ENCODE peak calls at places on chromosomes 2 and 18, in six cellular contexts. One of them, this sample, is unnamed.
A peak's percentile ranks its signal among the peaks of the same experiment; 100 is the strongest.

GRCh38 chr2:234240917-234241316 is 190.4 kb downstream of the SPP2 start:
- DNase-seq in GM13976: no peak
- DNase-seq in ACHN: peak; percentile 61
- DNase-seq in iPS-NIHi11: no peak
- DNase-seq in NAMALWA: no peak
- DNase-seq in epithelial cell of esophagus: peak; percentile 73
- DNase-seq in this sample: no peak

GRCh38 chr18:79452190-79452990 is 56.7 kb downstream of the NFATC1 start:
- DNase-seq in GM13976: no peak
- DNase-seq in ACHN: no peak
- DNase-seq in iPS-NIHi11: no peak
- DNase-seq in NAMALWA: no peak
- DNase-seq in epithelial cell of esophagus: no peak
- DNase-seq in this sample: no peak

GRCh38 chr18:63159590-63159989 is 160.0 kb downstream of the BCL2 start:
- DNase-seq in GM13976: no peak
- DNase-seq in ACHN: no peak
- DNase-seq in iPS-NIHi11: no peak
- DNase-seq in NAMALWA: no peak
- DNase-seq in epithelial cell of esophagus: no peak
- DNase-seq in this sample: no peak

GRCh38 chr18:36284268-36284667 is 13.2 kb upstream of the FHOD3 start:
- DNase-seq in GM13976: no peak
- DNase-seq in ACHN: no peak
- DNase-seq in iPS-NIHi11: no peak
- DNase-seq in NAMALWA: no peak
- DNase-seq in epithelial cell of esophagus: no peak
- DNase-seq in this sample: no peak

GRCh38 chr2:73984922-73985317 is 210 bp downstream of the TET3 start:
- DNase-seq in GM13976: peak; percentile 73
- DNase-seq in ACHN: peak; percentile 43
- DNase-seq in iPS-NIHi11: peak; percentile 80
- DNase-seq in NAMALWA: no peak
- DNase-seq in epithelial cell of esophagus: no peak
- DNase-seq in this sample: no peak

GRCh38 chr2:95354469-95354901 is 48.0 kb upstream of the FAHD2A start:
- DNase-seq in GM13976: no peak
- DNase-seq in ACHN: no peak
- DNase-seq in iPS-NIHi11: no peak
- DNase-seq in NAMALWA: no peak
- DNase-seq in epithelial cell of esophagus: no peak
- DNase-seq in this sample: no peak

GRCh38 chr2:143259368-143259958 is 130.2 kb downstream of the ARHGAP15 start:
- DNase-seq in GM13976: peak; percentile 17
- DNase-seq in ACHN: peak; percentile 72
- DNase-seq in iPS-NIHi11: peak; percentile 52
- DNase-seq in NAMALWA: peak; percentile 84
- DNase-seq in epithelial cell of esophagus: peak; percentile 73
- DNase-seq in this sample: peak; percentile 29

GRCh38 chr2:96113367-96113677 is 3.0 kb downstream of the ADRA2B start:
- DNase-seq in GM13976: no peak
- DNase-seq in ACHN: no peak
- DNase-seq in iPS-NIHi11: peak; percentile 57
- DNase-seq in NAMALWA: peak; percentile 34
- DNase-seq in epithelial cell of esophagus: no peak
- DNase-seq in this sample: no peak

GRCh38 chr2:66389651-66390131 is 45.2 kb upstream of the MEIS1 start:
- DNase-seq in GM13976: no peak
- DNase-seq in ACHN: no peak
- DNase-seq in iPS-NIHi11: no peak
- DNase-seq in NAMALWA: no peak
- DNase-seq in epithelial cell of esophagus: peak; percentile 64
- DNase-seq in this sample: no peak

GRCh38 chr2:30826916-30827315 is 19.7 kb upstream of the CAPN13 start:
- DNase-seq in GM13976: no peak
- DNase-seq in ACHN: no peak
- DNase-seq in iPS-NIHi11: no peak
- DNase-seq in NAMALWA: no peak
- DNase-seq in epithelial cell of esophagus: no peak
- DNase-seq in this sample: no peak